ENCODE peak calls at places on chromosomes 4 and X, in seven cellular contexts. One of them, this sample, is unnamed.

GRCh38 chr4:55491486-55491885 is 55.2 kb downstream of the CLOCK start:
- DNase-seq in neural crest cell: no peak
- DNase-seq in Kasumi-1: no peak
- DNase-seq in PC-3: no peak
- DNase-seq in heart left ventricle: no peak
- DNase-seq in NCI-H345: no peak
- DNase-seq in activated CD4-positive, alpha-beta T cell treated with anti-CD3 and anti-CD28 coated beads, Interleukin-2, amount 50 U/mL, for 48 hours: no peak
- DNase-seq in this sample: no peak

GRCh38 chrX:1153940-1154339 is 58.5 kb downstream of the CRLF2 start:
- DNase-seq in NCI-H345: no peak
- DNase-seq in activated CD4-positive, alpha-beta T cell treated with anti-CD3 and anti-CD28 coated beads, Interleukin-2, amount 50 U/mL, for 48 hours: no peak
- DNase-seq in heart left ventricle: no peak
- DNase-seq in Kasumi-1: no peak
- DNase-seq in PC-3: peak; percentile 37
- DNase-seq in neural crest cell: no peak
- DNase-seq in this sample: no peak

GRCh38 chr4:101068115-101068514 is 279.2 kb downstream of the PPP3CA start:
- DNase-seq in PC-3: no peak
- DNase-seq in heart left ventricle: no peak
- DNase-seq in activated CD4-positive, alpha-beta T cell treated with anti-CD3 and anti-CD28 coated beads, Interleukin-2, amount 50 U/mL, for 48 hours: no peak
- DNase-seq in NCI-H345: no peak
- DNase-seq in neural crest cell: no peak
- DNase-seq in Kasumi-1: no peak
- DNase-seq in this sample: no peak

GRCh38 chr4:10171055-10171454 is 54.5 kb upstream of the WDR1 start:
- DNase-seq in activated CD4-positive, alpha-beta T cell treated with anti-CD3 and anti-CD28 coated beads, Interleukin-2, amount 50 U/mL, for 48 hours: no peak
- DNase-seq in heart left ventricle: no peak
- DNase-seq in PC-3: no peak
- DNase-seq in NCI-H345: no peak
- DNase-seq in Kasumi-1: no peak
- DNase-seq in neural crest cell: no peak
- DNase-seq in this sample: no peak

GRCh38 chr4:14223461-14223860 is 595.9 kb upstream of the BOD1L1 start:
- DNase-seq in heart left ventricle: no peak
- DNase-seq in Kasumi-1: no peak
- DNase-seq in NCI-H345: no peak
- DNase-seq in activated CD4-positive, alpha-beta T cell treated with anti-CD3 and anti-CD28 coated beads, Interleukin-2, amount 50 U/mL, for 48 hours: no peak
- DNase-seq in PC-3: no peak
- DNase-seq in neural crest cell: no peak
- DNase-seq in this sample: no peak

GRCh38 chr4:93031431-93032098 is 727.8 kb downstream of the GRID2 start:
- DNase-seq in activated CD4-positive, alpha-beta T cell treated with anti-CD3 and anti-CD28 coated beads, Interleukin-2, amount 50 U/mL, for 48 hours: no peak
- DNase-seq in heart left ventricle: no peak
- DNase-seq in PC-3: no peak
- DNase-seq in neural crest cell: no peak
- DNase-seq in NCI-H345: no peak
- DNase-seq in Kasumi-1: no peak
- DNase-seq in this sample: no peak

GRCh38 chrX:101208152-101208905 is 11.3 kb upstream of the DRP2 start:
- DNase-seq in heart left ventricle: no peak
- DNase-seq in activated CD4-positive, alpha-beta T cell treated with anti-CD3 and anti-CD28 coated beads, Interleukin-2, amount 50 U/mL, for 48 hours: no peak
- DNase-seq in Kasumi-1: no peak
- DNase-seq in neural crest cell: no peak
- DNase-seq in PC-3: no peak
- DNase-seq in NCI-H345: no peak
- DNase-seq in this sample: no peak

GRCh38 chr4:108411836-108412235 is 208.5 kb upstream of the RPL34 start:
- DNase-seq in NCI-H345: no peak
- DNase-seq in activated CD4-positive, alpha-beta T cell treated with anti-CD3 and anti-CD28 coated beads, Interleukin-2, amount 50 U/mL, for 48 hours: no peak
- DNase-seq in Kasumi-1: no peak
- DNase-seq in neural crest cell: no peak
- DNase-seq in heart left ventricle: no peak
- DNase-seq in PC-3: no peak
- DNase-seq in this sample: no peak

GRCh38 chr4:40548256-40548655 is 81.4 kb downstream of the RBM47 start:
- DNase-seq in neural crest cell: no peak
- DNase-seq in activated CD4-positive, alpha-beta T cell treated with anti-CD3 and anti-CD28 coated beads, Interleukin-2, amount 50 U/mL, for 48 hours: no peak
- DNase-seq in heart left ventricle: no peak
- DNase-seq in Kasumi-1: no peak
- DNase-seq in PC-3: no peak
- DNase-seq in NCI-H345: no peak
- DNase-seq in this sample: peak; percentile 41

GRCh38 chr4:48254381-48255072 is 15.1 kb downstream of the TEC start:
- DNase-seq in neural crest cell: no peak
- DNase-seq in Kasumi-1: no peak
- DNase-seq in heart left ventricle: peak; percentile 70
- DNase-seq in activated CD4-positive, alpha-beta T cell treated with anti-CD3 and anti-CD28 coated beads, Interleukin-2, amount 50 U/mL, for 48 hours: no peak
- DNase-seq in PC-3: no peak
- DNase-seq in NCI-H345: peak; percentile 80
- DNase-seq in this sample: peak; percentile 91

GRCh38 chr4:31458813-31459212 is 738.6 kb downstream of the PCDH7 start:
- DNase-seq in neural crest cell: no peak
- DNase-seq in activated CD4-positive, alpha-beta T cell treated with anti-CD3 and anti-CD28 coated beads, Interleukin-2, amount 50 U/mL, for 48 hours: no peak
- DNase-seq in Kasumi-1: no peak
- DNase-seq in NCI-H345: no peak
- DNase-seq in PC-3: no peak
- DNase-seq in heart left ventricle: no peak
- DNase-seq in this sample: no peak

GRCh38 chrX:68929332-68930150 is 100.7 kb downstream of the EFNB1 start:
- DNase-seq in NCI-H345: no peak
- DNase-seq in neural crest cell: no peak
- DNase-seq in heart left ventricle: peak; percentile 77
- DNase-seq in Kasumi-1: no peak
- DNase-seq in PC-3: peak; percentile 89
- DNase-seq in activated CD4-positive, alpha-beta T cell treated with anti-CD3 and anti-CD28 coated beads, Interleukin-2, amount 50 U/mL, for 48 hours: no peak
- DNase-seq in this sample: no peak

GRCh38 chrX:74492720-74493201 is 71.5 kb downstream of the SLC16A2 start:
- DNase-seq in activated CD4-positive, alpha-beta T cell treated with anti-CD3 and anti-CD28 coated beads, Interleukin-2, amount 50 U/mL, for 48 hours: peak; percentile 25
- DNase-seq in Kasumi-1: no peak
- DNase-seq in NCI-H345: no peak
- DNase-seq in neural crest cell: peak; percentile 9
- DNase-seq in heart left ventricle: no peak
- DNase-seq in PC-3: no peak
- DNase-seq in this sample: no peak

GRCh38 chr4:115433501-115433900 is 320.1 kb upstream of the NDST4 start:
- DNase-seq in activated CD4-positive, alpha-beta T cell treated with anti-CD3 and anti-CD28 coated beads, Interleukin-2, amount 50 U/mL, for 48 hours: no peak
- DNase-seq in NCI-H345: no peak
- DNase-seq in PC-3: peak; percentile 32
- DNase-seq in Kasumi-1: no peak
- DNase-seq in neural crest cell: no peak
- DNase-seq in heart left ventricle: no peak
- DNase-seq in this sample: no peak

GRCh38 chrX:30748337-30748960 is 95.2 kb downstream of the GK start:
- DNase-seq in NCI-H345: no peak
- DNase-seq in Kasumi-1: no peak
- DNase-seq in neural crest cell: no peak
- DNase-seq in activated CD4-positive, alpha-beta T cell treated with anti-CD3 and anti-CD28 coated beads, Interleukin-2, amount 50 U/mL, for 48 hours: no peak
- DNase-seq in heart left ventricle: no peak
- DNase-seq in PC-3: no peak
- DNase-seq in this sample: peak; percentile 1

GRCh38 chr4:6942238-6942800 is 32.7 kb downstream of the TBC1D14 start:
- DNase-seq in Kasumi-1: peak; percentile 73
- DNase-seq in neural crest cell: no peak
- DNase-seq in heart left ventricle: no peak
- DNase-seq in activated CD4-positive, alpha-beta T cell treated with anti-CD3 and anti-CD28 coated beads, Interleukin-2, amount 50 U/mL, for 48 hours: peak; percentile 44
- DNase-seq in NCI-H345: no peak
- DNase-seq in PC-3: peak; percentile 51
- DNase-seq in this sample: no peak

GRCh38 chr4:39037491-39037825 is 5.2 kb upstream of the TMEM156 start:
- DNase-seq in PC-3: peak; percentile 33
- DNase-seq in activated CD4-positive, alpha-beta T cell treated with anti-CD3 and anti-CD28 coated beads, Interleukin-2, amount 50 U/mL, for 48 hours: no peak
- DNase-seq in NCI-H345: no peak
- DNase-seq in Kasumi-1: no peak
- DNase-seq in neural crest cell: no peak
- DNase-seq in heart left ventricle: no peak
- DNase-seq in this sample: no peak

GRCh38 chr4:184310171-184310567 is 92.5 kb upstream of the ENPP6 start:
- DNase-seq in activated CD4-positive, alpha-beta T cell treated with anti-CD3 and anti-CD28 coated beads, Interleukin-2, amount 50 U/mL, for 48 hours: peak; percentile 42
- DNase-seq in NCI-H345: no peak
- DNase-seq in heart left ventricle: peak; percentile 33
- DNase-seq in neural crest cell: no peak
- DNase-seq in Kasumi-1: peak; percentile 30
- DNase-seq in PC-3: peak; percentile 8
- DNase-seq in this sample: no peak

GRCh38 chrX:95318882-95319281 is 1365.8 kb upstream of the DIAPH2 start:
- DNase-seq in heart left ventricle: no peak
- DNase-seq in NCI-H345: no peak
- DNase-seq in activated CD4-positive, alpha-beta T cell treated with anti-CD3 and anti-CD28 coated beads, Interleukin-2, amount 50 U/mL, for 48 hours: no peak
- DNase-seq in neural crest cell: no peak
- DNase-seq in PC-3: peak; percentile 14
- DNase-seq in Kasumi-1: peak; percentile 1
- DNase-seq in this sample: no peak

GRCh38 chrX:119880552-119881437 is 9.2 kb downstream of the NDUFA1 start:
- DNase-seq in neural crest cell: peak; percentile 1
- DNase-seq in heart left ventricle: no peak
- DNase-seq in Kasumi-1: peak; percentile 48
- DNase-seq in PC-3: peak; percentile 69
- DNase-seq in NCI-H345: peak; percentile 27
- DNase-seq in activated CD4-positive, alpha-beta T cell treated with anti-CD3 and anti-CD28 coated beads, Interleukin-2, amount 50 U/mL, for 48 hours: peak; percentile 13
- DNase-seq in this sample: no peak

GRCh38 chrX:427812-428725 is 41.4 kb upstream of the PPP2R3B start:
- DNase-seq in PC-3: peak; percentile 24
- DNase-seq in activated CD4-positive, alpha-beta T cell treated with anti-CD3 and anti-CD28 coated beads, Interleukin-2, amount 50 U/mL, for 48 hours: peak; percentile 7
- DNase-seq in Kasumi-1: peak; percentile 14
- DNase-seq in neural crest cell: peak; percentile 65
- DNase-seq in heart left ventricle: no peak
- DNase-seq in NCI-H345: no peak
- DNase-seq in this sample: no peak

GRCh38 chr4:85431156-85431555 is 43.8 kb upstream of the ARHGAP24 start:
- DNase-seq in heart left ventricle: no peak
- DNase-seq in PC-3: peak; percentile 34
- DNase-seq in NCI-H345: no peak
- DNase-seq in Kasumi-1: no peak
- DNase-seq in activated CD4-positive, alpha-beta T cell treated with anti-CD3 and anti-CD28 coated beads, Interleukin-2, amount 50 U/mL, for 48 hours: no peak
- DNase-seq in neural crest cell: no peak
- DNase-seq in this sample: no peak

GRCh38 chrX:31199051-31199769 is 127.4 kb upstream of the FTHL17 start:
- DNase-seq in neural crest cell: no peak
- DNase-seq in activated CD4-positive, alpha-beta T cell treated with anti-CD3 and anti-CD28 coated beads, Interleukin-2, amount 50 U/mL, for 48 hours: no peak
- DNase-seq in NCI-H345: no peak
- DNase-seq in heart left ventricle: no peak
- DNase-seq in PC-3: no peak
- DNase-seq in Kasumi-1: no peak
- DNase-seq in this sample: no peak

GRCh38 chr4:113584407-113585150 is 177.0 kb downstream of the CAMK2D start:
- DNase-seq in neural crest cell: no peak
- DNase-seq in PC-3: no peak
- DNase-seq in NCI-H345: no peak
- DNase-seq in heart left ventricle: peak; percentile 61
- DNase-seq in Kasumi-1: no peak
- DNase-seq in activated CD4-positive, alpha-beta T cell treated with anti-CD3 and anti-CD28 coated beads, Interleukin-2, amount 50 U/mL, for 48 hours: no peak
- DNase-seq in this sample: no peak

GRCh38 chr4:37653601-37654000 is 32.6 kb downstream of the RELL1 start:
- DNase-seq in NCI-H345: no peak
- DNase-seq in PC-3: peak; percentile 72
- DNase-seq in heart left ventricle: no peak
- DNase-seq in neural crest cell: no peak
- DNase-seq in activated CD4-positive, alpha-beta T cell treated with anti-CD3 and anti-CD28 coated beads, Interleukin-2, amount 50 U/mL, for 48 hours: no peak
- DNase-seq in Kasumi-1: peak; percentile 53
- DNase-seq in this sample: no peak

GRCh38 chrX:110317079-110317819 is 636 bp downstream of the AMMECR1 start:
- DNase-seq in Kasumi-1: no peak
- DNase-seq in PC-3: no peak
- DNase-seq in neural crest cell: peak; percentile 38
- DNase-seq in activated CD4-positive, alpha-beta T cell treated with anti-CD3 and anti-CD28 coated beads, Interleukin-2, amount 50 U/mL, for 48 hours: peak; percentile 26
- DNase-seq in NCI-H345: no peak
- DNase-seq in heart left ventricle: peak; percentile 29
- DNase-seq in this sample: no peak

GRCh38 chr4:141807073-141807472 is 170.7 kb downstream of the IL15 start:
- DNase-seq in Kasumi-1: no peak
- DNase-seq in NCI-H345: no peak
- DNase-seq in neural crest cell: no peak
- DNase-seq in heart left ventricle: no peak
- DNase-seq in activated CD4-positive, alpha-beta T cell treated with anti-CD3 and anti-CD28 coated beads, Interleukin-2, amount 50 U/mL, for 48 hours: no peak
- DNase-seq in PC-3: peak; percentile 69
- DNase-seq in this sample: no peak

GRCh38 chr4:96833831-96834230 is 993.9 kb downstream of the PDHA2 start:
- DNase-seq in NCI-H345: no peak
- DNase-seq in PC-3: peak; percentile 45
- DNase-seq in activated CD4-positive, alpha-beta T cell treated with anti-CD3 and anti-CD28 coated beads, Interleukin-2, amount 50 U/mL, for 48 hours: no peak
- DNase-seq in heart left ventricle: no peak
- DNase-seq in neural crest cell: no peak
- DNase-seq in Kasumi-1: no peak
- DNase-seq in this sample: no peak

GRCh38 chr4:1792832-1793495 is at the start of gene FGFR3:
- DNase-seq in PC-3: peak; percentile 3
- DNase-seq in neural crest cell: no peak
- DNase-seq in NCI-H345: peak; percentile 46
- DNase-seq in Kasumi-1: no peak
- DNase-seq in heart left ventricle: no peak
- DNase-seq in activated CD4-positive, alpha-beta T cell treated with anti-CD3 and anti-CD28 coated beads, Interleukin-2, amount 50 U/mL, for 48 hours: peak; percentile 35
- DNase-seq in this sample: no peak

GRCh38 chr4:72430050-72430449 is 139.0 kb downstream of the ADAMTS3 start:
- DNase-seq in PC-3: peak; percentile 58
- DNase-seq in neural crest cell: no peak
- DNase-seq in activated CD4-positive, alpha-beta T cell treated with anti-CD3 and anti-CD28 coated beads, Interleukin-2, amount 50 U/mL, for 48 hours: no peak
- DNase-seq in heart left ventricle: no peak
- DNase-seq in Kasumi-1: peak; percentile 59
- DNase-seq in NCI-H345: no peak
- DNase-seq in this sample: no peak

GRCh38 chrX:112851806-112852205 is 11.2 kb upstream of the AMOT start:
- DNase-seq in Kasumi-1: no peak
- DNase-seq in activated CD4-positive, alpha-beta T cell treated with anti-CD3 and anti-CD28 coated beads, Interleukin-2, amount 50 U/mL, for 48 hours: peak; percentile 3
- DNase-seq in PC-3: no peak
- DNase-seq in neural crest cell: no peak
- DNase-seq in heart left ventricle: no peak
- DNase-seq in NCI-H345: no peak
- DNase-seq in this sample: no peak

GRCh38 chrX:103254171-103254824 is 657 bp downstream of the TCEAL8 start:
- DNase-seq in heart left ventricle: peak; percentile 48
- DNase-seq in PC-3: peak; percentile 40
- DNase-seq in activated CD4-positive, alpha-beta T cell treated with anti-CD3 and anti-CD28 coated beads, Interleukin-2, amount 50 U/mL, for 48 hours: peak; percentile 52
- DNase-seq in NCI-H345: peak; percentile 54
- DNase-seq in Kasumi-1: peak; percentile 0
- DNase-seq in neural crest cell: peak; percentile 20
- DNase-seq in this sample: peak; percentile 30

GRCh38 chr4:147118523-147118922 is 172.9 kb upstream of the TTC29 start:
- DNase-seq in NCI-H345: no peak
- DNase-seq in neural crest cell: no peak
- DNase-seq in Kasumi-1: no peak
- DNase-seq in activated CD4-positive, alpha-beta T cell treated with anti-CD3 and anti-CD28 coated beads, Interleukin-2, amount 50 U/mL, for 48 hours: no peak
- DNase-seq in heart left ventricle: no peak
- DNase-seq in PC-3: no peak
- DNase-seq in this sample: no peak

GRCh38 chr4:79201976-79202375 is 123.9 kb downstream of the NAA11 start:
- DNase-seq in Kasumi-1: no peak
- DNase-seq in PC-3: no peak
- DNase-seq in heart left ventricle: no peak
- DNase-seq in NCI-H345: peak; percentile 72
- DNase-seq in neural crest cell: no peak
- DNase-seq in activated CD4-positive, alpha-beta T cell treated with anti-CD3 and anti-CD28 coated beads, Interleukin-2, amount 50 U/mL, for 48 hours: no peak
- DNase-seq in this sample: no peak

GRCh38 chr4:152458801-152459302 is 77.0 kb downstream of the FBXW7 start:
- DNase-seq in heart left ventricle: no peak
- DNase-seq in PC-3: no peak
- DNase-seq in neural crest cell: no peak
- DNase-seq in activated CD4-positive, alpha-beta T cell treated with anti-CD3 and anti-CD28 coated beads, Interleukin-2, amount 50 U/mL, for 48 hours: no peak
- DNase-seq in NCI-H345: no peak
- DNase-seq in Kasumi-1: peak; percentile 43
- DNase-seq in this sample: no peak

GRCh38 chrX:64894454-64895038 is 81.7 kb downstream of the ZC4H2 start:
- DNase-seq in heart left ventricle: no peak
- DNase-seq in NCI-H345: no peak
- DNase-seq in PC-3: peak; percentile 64
- DNase-seq in activated CD4-positive, alpha-beta T cell treated with anti-CD3 and anti-CD28 coated beads, Interleukin-2, amount 50 U/mL, for 48 hours: peak; percentile 28
- DNase-seq in Kasumi-1: peak; percentile 26
- DNase-seq in neural crest cell: peak; percentile 5
- DNase-seq in this sample: no peak

This sample was measured in NCI-H2029 treated with DMSO at 0.1 percent for 48 hours.